ENCODE peak calls at places on chromosomes 6 and 20, in seven cellular contexts. I, C, M, P, Y, B and W are unnamed samples.

GRCh38 chr6:151389640-151390275 is 1.6 kb downstream of the ZBTB2 start:
- DNase-seq in I (peak), C (peak), M (peak), P (no peak), Y (peak), B (peak), W (peak)

GRCh38 chr6:38272222-38272621 is 367.5 kb downstream of the BTBD9 start:
- DNase-seq in I (no peak), C (no peak), M (peak), P (no peak), Y (no peak), B (no peak), W (no peak)

GRCh38 chr6:65776332-65776731 is 69.3 kb upstream of the EYS start:
- DNase-seq in I (no peak), C (peak), M (peak), P (no peak), Y (no peak), B (peak), W (no peak)

GRCh38 chr20:37911838-37912273 is 8.9 kb downstream of the VSTM2L start:
- DNase-seq in I (no peak), C (peak), M (peak), P (no peak), Y (no peak), B (no peak), W (no peak)

GRCh38 chr6:169109821-169110220 is 143.8 kb downstream of the THBS2 start:
- DNase-seq in I (no peak), C (no peak), M (no peak), P (no peak), Y (no peak), B (no peak), W (no peak)

GRCh38 chr6:152380351-152380767 is 256.8 kb downstream of the SYNE1 start:
- DNase-seq in I (peak), C (peak), M (peak), P (no peak), Y (peak), B (peak), W (peak)

GRCh38 chr20:46811328-46812084 is 83.1 kb upstream of the EYA2 start:
- DNase-seq in I (no peak), C (peak), M (no peak), P (no peak), Y (no peak), B (no peak), W (no peak)

GRCh38 chr20:20371133-20371532 is 3.2 kb downstream of the INSM1 start:
- DNase-seq in I (no peak), C (no peak), M (no peak), P (no peak), Y (no peak), B (no peak), W (no peak)

GRCh38 chr6:74075323-74075722 is 379.3 kb downstream of the CD109 start:
- DNase-seq in I (no peak), C (peak), M (no peak), P (no peak), Y (peak), B (peak), W (peak)

GRCh38 chr6:163415620-163416379 is 1.3 kb downstream of the QKI start:
- DNase-seq in I (no peak), C (peak), M (peak), P (no peak), Y (peak), B (peak), W (no peak)

GRCh38 chr6:2917801-2918495 is 14.8 kb upstream of the SERPINB9 start:
- DNase-seq in I (no peak), C (no peak), M (no peak), P (no peak), Y (no peak), B (no peak), W (no peak)

GRCh38 chr6:18211338-18211737 is 53.0 kb downstream of the DEK start:
- DNase-seq in I (no peak), C (no peak), M (no peak), P (no peak), Y (no peak), B (no peak), W (no peak)

GRCh38 chr6:136158971-136159370 is 91.1 kb downstream of the MTFR2 start:
- DNase-seq in I (peak), C (no peak), M (no peak), P (no peak), Y (no peak), B (no peak), W (no peak)

GRCh38 chr6:9535106-9535505 is 879.8 kb downstream of the TFAP2A start:
- DNase-seq in I (no peak), C (no peak), M (no peak), P (no peak), Y (no peak), B (no peak), W (no peak)

GRCh38 chr6:15901141-15902115 is 227.5 kb upstream of the MYLIP start:
- DNase-seq in I (no peak), C (peak), M (no peak), P (no peak), Y (peak), B (peak), W (no peak)

GRCh38 chr6:149833651-149834050 is 30.5 kb downstream of the LRP11 start:
- DNase-seq in I (no peak), C (no peak), M (no peak), P (no peak), Y (no peak), B (no peak), W (no peak)

GRCh38 chr20:35007413-35007812 is 51.7 kb downstream of the MYH7B start:
- DNase-seq in I (no peak), C (no peak), M (no peak), P (no peak), Y (no peak), B (no peak), W (no peak)

GRCh38 chr20:47999166-47999565 is 213.9 kb upstream of the SULF2 start:
- DNase-seq in I (no peak), C (no peak), M (no peak), P (no peak), Y (no peak), B (no peak), W (no peak)

GRCh38 chr6:52410979-52411378 is 9.2 kb upstream of the EFHC1 start:
- DNase-seq in I (no peak), C (no peak), M (no peak), P (no peak), Y (no peak), B (peak), W (no peak)

GRCh38 chr6:113888493-113888892 is 31.3 kb downstream of the MARCKS start:
- DNase-seq in I (no peak), C (peak), M (peak), P (no peak), Y (no peak), B (no peak), W (no peak)

GRCh38 chr6:107361568-107362270 is 97.6 kb downstream of the PDSS2 start:
- DNase-seq in I (peak), C (no peak), M (peak), P (no peak), Y (no peak), B (peak), W (peak)

GRCh38 chr6:80618953-80619352 is 512.5 kb downstream of the BCKDHB start:
- DNase-seq in I (peak), C (peak), M (no peak), P (no peak), Y (no peak), B (peak), W (no peak)

GRCh38 chr20:31918471-31919105 is 33.3 kb downstream of the PDRG1 start:
- DNase-seq in I (no peak), C (peak), M (peak), P (no peak), Y (no peak), B (peak), W (no peak)

GRCh38 chr6:90530882-90531281 is 56.0 kb downstream of the MAP3K7 start:
- DNase-seq in I (no peak), C (no peak), M (no peak), P (no peak), Y (no peak), B (no peak), W (no peak)

GRCh38 chr6:93784794-93785757 is 365.7 kb upstream of the EPHA7 start:
- DNase-seq in I (peak), C (no peak), M (peak), P (no peak), Y (peak), B (peak), W (peak)

GRCh38 chr20:44198872-44199271 is 11.7 kb downstream of the OSER1 start:
- DNase-seq in I (no peak), C (peak), M (no peak), P (no peak), Y (no peak), B (no peak), W (no peak)

GRCh38 chr20:37383229-37383989 is 37.5 kb downstream of the SRC start:
- DNase-seq in I (no peak), C (peak), M (peak), P (no peak), Y (no peak), B (no peak), W (no peak)

GRCh38 chr6:134235937-134236751 is 81.8 kb downstream of the SGK1 start:
- DNase-seq in I (no peak), C (peak), M (peak), P (no peak), Y (no peak), B (peak), W (peak)

GRCh38 chr6:132270745-132271414 is 130.4 kb downstream of the MOXD1 start:
- DNase-seq in I (no peak), C (no peak), M (peak), P (no peak), Y (no peak), B (no peak), W (no peak)

GRCh38 chr6:41426888-41427641 is 91.7 kb downstream of the NCR2 start:
- DNase-seq in I (no peak), C (no peak), M (no peak), P (no peak), Y (no peak), B (no peak), W (no peak)

GRCh38 chr6:41428995-41429417 is 93.6 kb downstream of the NCR2 start:
- DNase-seq in I (peak), C (no peak), M (peak), P (no peak), Y (peak), B (peak), W (no peak)

GRCh38 chr6:41429506-41430504 is 94.4 kb downstream of the NCR2 start:
- DNase-seq in I (no peak), C (no peak), M (no peak), P (no peak), Y (no peak), B (no peak), W (no peak)

GRCh38 chr6:41427642-41428401 is 92.4 kb downstream of the NCR2 start:
- DNase-seq in I (no peak), C (peak), M (peak), P (no peak), Y (no peak), B (no peak), W (no peak)

DNA sequence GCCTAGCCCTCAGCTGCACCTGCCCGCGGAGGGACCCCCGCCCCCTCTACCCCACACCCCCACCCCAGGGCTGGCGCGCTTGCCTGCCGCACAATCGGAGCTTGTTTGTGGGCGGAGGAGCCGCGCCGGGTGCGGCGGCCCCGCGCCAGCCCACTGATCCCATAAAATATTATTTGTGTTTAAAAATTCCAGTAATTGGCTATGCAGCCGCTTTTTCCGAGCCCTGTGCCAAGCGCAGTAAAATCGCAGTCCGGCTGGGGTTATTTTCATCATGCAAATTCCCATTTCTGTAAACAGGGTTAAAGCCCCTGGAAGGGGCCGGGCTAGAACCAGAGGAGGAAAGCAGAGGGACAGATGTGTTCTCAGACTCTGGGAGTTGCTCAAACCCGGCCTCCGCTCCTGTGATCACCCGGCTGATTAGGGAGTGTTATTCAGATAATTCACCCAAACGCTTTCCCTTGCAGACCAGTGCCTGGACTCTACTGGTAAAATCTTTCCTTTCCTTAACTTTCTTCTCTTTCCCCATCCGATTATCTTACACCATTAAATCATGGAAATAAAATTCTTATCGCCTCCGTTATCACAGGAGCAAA is 93.1 kb downstream of the NCR2 start:
- DNase-seq in I (peak), C (no peak), M (no peak), P (no peak), Y (no peak), B (no peak), W (no peak)
- H3K4me3 ChIP-seq in I (peak), C (no peak), M (peak), P (no peak), Y (peak), B (no peak), W (peak)

GRCh38 chr6:30782425-30783014 is 38.2 kb upstream of the IER3 start:
- DNase-seq in I (peak), C (peak), M (peak), P (no peak), Y (no peak), B (peak), W (no peak)

GRCh38 chr6:30781362-30781696 is 37.0 kb upstream of the IER3 start:
- DNase-seq in I (no peak), C (no peak), M (no peak), P (no peak), Y (no peak), B (no peak), W (no peak)

GRCh38 chr6:30780642-30780920 is 36.2 kb upstream of the IER3 start:
- DNase-seq in I (no peak), C (no peak), M (no peak), P (no peak), Y (no peak), B (no peak), W (no peak)

GRCh38 chr6:30779850-30780641 is 35.7 kb upstream of the IER3 start:
- DNase-seq in I (no peak), C (peak), M (no peak), P (no peak), Y (no peak), B (no peak), W (no peak)

DNA sequence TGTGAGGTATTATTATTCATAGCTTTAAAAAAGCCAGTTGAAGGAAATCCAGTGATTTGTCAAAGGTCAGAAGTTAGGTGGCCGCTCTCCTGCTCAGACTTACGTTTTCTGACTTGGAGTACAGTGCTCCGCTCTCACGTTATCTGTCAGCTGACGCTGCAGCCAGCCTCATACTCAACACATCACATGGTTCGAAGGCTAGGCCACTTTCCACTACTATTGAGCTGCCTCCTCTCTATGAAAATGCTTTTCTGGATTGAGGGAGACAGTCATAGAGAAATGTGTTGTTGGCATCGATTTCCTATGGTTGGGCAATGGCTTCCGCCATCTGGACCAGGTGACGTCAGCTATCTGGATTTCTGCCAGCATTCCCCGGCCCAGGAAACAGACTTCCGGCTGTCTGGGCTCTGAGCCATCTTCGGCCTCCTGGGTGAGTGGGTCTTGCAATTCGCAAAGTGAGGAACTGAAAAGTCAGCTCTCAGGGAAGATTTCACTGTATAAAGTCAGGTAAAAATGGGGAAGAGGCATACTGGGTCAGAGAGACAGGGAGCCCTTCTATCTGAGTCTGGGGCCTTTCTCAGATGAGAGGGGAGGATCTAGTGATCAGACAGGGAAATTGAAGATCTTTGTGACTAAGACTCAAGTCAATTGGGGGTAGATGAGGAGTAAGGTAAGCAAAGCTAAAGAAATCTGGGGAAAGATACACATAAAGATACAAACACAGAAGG is 37.5 kb upstream of the IER3 start:
- DNase-seq in I (peak), C (peak), M (peak), P (no peak), Y (peak), B (peak), W (peak)
- H3K4me3 ChIP-seq in I (no peak), C (no peak), M (peak), P (no peak), Y (peak), B (peak), W (no peak)

GRCh38 chr6:25046942-25047341 is 111.2 kb upstream of the RIPOR2 start:
- DNase-seq in I (no peak), C (no peak), M (no peak), P (no peak), Y (no peak), B (no peak), W (no peak)

GRCh38 chr6:25051083-25051482 is 115.3 kb upstream of the RIPOR2 start:
- DNase-seq in I (no peak), C (no peak), M (no peak), P (no peak), Y (no peak), B (no peak), W (no peak)

GRCh38 chr6:25053875-25054371 is 118.2 kb upstream of the RIPOR2 start:
- DNase-seq in I (peak), C (no peak), M (peak), P (no peak), Y (peak), B (peak), W (no peak)

GRCh38 chr6:25052181-25052580 is 116.4 kb upstream of the RIPOR2 start:
- DNase-seq in I (no peak), C (peak), M (peak), P (no peak), Y (no peak), B (no peak), W (no peak)

DNA sequence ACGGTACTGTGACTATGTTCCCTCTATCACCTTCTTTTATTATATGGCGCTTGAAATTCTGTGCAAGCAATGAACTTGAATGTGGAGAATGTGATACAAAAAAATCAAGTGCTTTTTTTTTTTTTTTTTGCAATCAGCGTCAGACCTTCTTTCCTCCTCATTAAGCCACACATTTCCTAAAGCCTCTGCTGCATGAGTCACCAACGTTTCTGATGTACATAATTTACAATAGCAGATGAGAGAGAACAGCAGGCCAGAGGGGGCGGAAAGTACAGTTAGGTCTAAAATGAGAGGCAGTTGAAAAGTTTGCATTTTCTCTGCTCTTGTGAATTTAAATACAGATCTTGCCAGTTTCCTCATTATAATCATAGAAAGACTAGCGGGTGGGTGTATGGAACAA is 114.6 kb upstream of the RIPOR2 start:
- DNase-seq in I (peak), C (peak), M (no peak), P (no peak), Y (no peak), B (peak), W (peak)
- H3K4me3 ChIP-seq in I (no peak), C (no peak), M (no peak), P (no peak), Y (no peak), B (no peak), W (no peak)

DNA sequence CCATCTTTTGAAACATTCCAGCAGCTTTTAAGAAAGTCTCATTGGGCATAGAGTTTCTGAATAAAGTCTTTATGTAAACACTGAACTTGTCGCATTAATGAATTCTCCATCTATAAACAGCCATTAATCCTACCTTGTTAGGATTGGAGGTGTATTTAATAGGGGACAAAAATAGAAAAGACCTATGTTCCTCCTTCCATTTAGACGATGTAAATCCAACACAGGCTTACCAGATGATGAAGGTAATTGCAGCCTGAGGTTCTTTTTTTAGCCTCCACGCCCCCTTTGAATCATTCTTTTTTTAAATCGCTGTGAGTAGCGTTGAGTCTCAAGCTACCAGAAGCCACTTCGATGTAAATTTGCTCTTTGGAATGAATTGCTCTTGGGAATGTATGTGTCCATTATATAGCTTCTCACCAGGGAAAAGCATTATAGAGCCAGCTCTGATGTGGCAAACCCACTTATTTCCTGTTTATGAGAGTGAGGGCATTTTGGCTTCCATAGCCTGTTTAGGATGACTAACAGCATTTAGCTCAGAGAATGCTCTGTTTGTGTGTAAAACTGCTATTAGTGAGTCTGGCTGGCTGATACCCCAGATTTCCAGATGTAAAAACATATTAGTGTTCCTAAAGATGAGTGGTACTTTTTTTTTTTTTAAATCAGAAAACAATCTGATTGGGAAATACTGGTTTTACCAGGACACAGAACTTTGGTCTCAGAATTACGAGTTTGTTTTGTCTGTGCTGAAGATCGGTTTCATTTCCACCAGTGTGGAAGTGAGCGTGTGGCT is 74.9 kb upstream of the CLDN20 start:
- DNase-seq in I (peak), C (peak), M (peak), P (no peak), Y (peak), B (peak), W (peak)
- H3K4me3 ChIP-seq in I (no peak), C (no peak), M (peak), P (no peak), Y (peak), B (peak), W (no peak)

GRCh38 chr6:56806368-56806767 is 148.5 kb upstream of the BEND6 start:
- DNase-seq in I (no peak), C (no peak), M (no peak), P (no peak), Y (no peak), B (no peak), W (no peak)

GRCh38 chr6:56802570-56802969 is 152.3 kb upstream of the BEND6 start:
- DNase-seq in I (no peak), C (peak), M (peak), P (no peak), Y (no peak), B (peak), W (peak)

GRCh38 chr6:56799966-56800365 is 154.9 kb upstream of the BEND6 start:
- DNase-seq in I (no peak), C (no peak), M (no peak), P (no peak), Y (no peak), B (no peak), W (no peak)

GRCh38 chr6:56804996-56805395 is 149.9 kb upstream of the BEND6 start:
- DNase-seq in I (no peak), C (peak), M (peak), P (no peak), Y (no peak), B (peak), W (no peak)

GRCh38 chr6:56803594-56803993 is 151.3 kb upstream of the BEND6 start:
- DNase-seq in I (no peak), C (no peak), M (no peak), P (no peak), Y (no peak), B (peak), W (peak)
- H3K4me3 ChIP-seq in I (no peak), C (no peak), M (no peak), P (no peak), Y (no peak), B (peak), W (no peak)